ENCODE peak calls at places on chromosome 12, in ten cellular contexts. K is GM04504, C is AG09319, V is Peyer's patch, R is fibroblast of lung, D is KBM-7, Z is mammary epithelial cell, F is A172, S is occipital lobe, I is IMR-90. Y is an unnamed sample.

GRCh38 chr12:40907115-40907521 is 214.9 kb downstream of the CNTN1 start:
- DNase-seq in R (peak), K (no peak), D (no peak), F (peak), V (no peak), Z (peak), C (no peak), I (peak), S (no peak), Y (no peak)

GRCh38 chr12:101570022-101570421 is 24.7 kb upstream of the MYBPC1 start:
- DNase-seq in R (peak), F (peak), C (peak), Z (peak), V (no peak), I (peak), K (peak), D (peak), S (no peak), Y (peak)

GRCh38 chr12:131733874-131734273 is 23.0 kb downstream of the SFSWAP start:
- DNase-seq in F (no peak), Z (no peak), R (no peak), K (no peak), C (no peak), V (no peak), S (no peak), D (no peak), I (no peak), Y (no peak)

GRCh38 chr12:71662861-71663560 is 637 bp downstream of the ZFC3H1 start:
- DNase-seq in C (peak), R (peak), S (peak), K (no peak), V (peak), Z (peak), D (peak), I (peak), F (peak), Y (peak)

GRCh38 chr12:103495783-103496456 is at the start of gene C12orf42:
- DNase-seq in Z (peak), V (peak), R (peak), I (no peak), K (peak), C (no peak), D (peak), S (peak), F (peak), Y (peak)

GRCh38 chr12:13362260-13362841 is 165.8 kb downstream of the EMP1 start:
- DNase-seq in I (peak), Z (peak), S (peak), D (peak), F (peak), C (no peak), R (peak), K (no peak), V (peak), Y (peak)

GRCh38 chr12:122144885-122145284 is 29.1 kb downstream of the IL31 start:
- DNase-seq in F (no peak), C (no peak), V (no peak), D (no peak), Z (no peak), S (no peak), R (no peak), K (no peak), I (no peak), Y (no peak)

GRCh38 chr12:54355104-54355815 is 9.0 kb downstream of the GPR84 start:
- DNase-seq in C (no peak), S (no peak), K (no peak), V (no peak), F (no peak), D (no peak), I (no peak), R (no peak), Z (no peak), Y (no peak)

GRCh38 chr12:113983777-113984448 is 17.8 kb upstream of the RBM19 start:
- DNase-seq in C (no peak), V (no peak), R (no peak), K (no peak), S (no peak), F (no peak), I (no peak), Z (no peak), D (no peak), Y (no peak)

Y was measured in cardiac fibroblast.